ENCODE peak calls at places on chromosomes 16 and 17, in eight cellular contexts. M, V, Y, O, S, U, I and A are unnamed samples.

GRCh38 chr17:74214642-74215331 is 1.4 kb downstream of the TTYH2 start:
- DNase-seq in M (no peak), V (no peak), Y (no peak), O (no peak), S (no peak), U (no peak), I (no peak), A (no peak)

GRCh38 chr17:57211543-57211942 is 44.8 kb upstream of the MSI2 start:
- DNase-seq in M (peak; percentile 17), V (peak; percentile 15), Y (no peak), O (no peak), S (peak; percentile 37), U (no peak), I (no peak), A (no peak)

GRCh38 chr16:22770866-22771265 is 43.1 kb upstream of the HS3ST2 start:
- DNase-seq in M (no peak), V (no peak), Y (no peak), O (no peak), S (no peak), U (no peak), I (no peak), A (no peak)

GRCh38 chr17:3039748-3040147 is 23.7 kb downstream of the OR1D5 start:
- DNase-seq in M (no peak), V (peak; percentile 26), Y (no peak), O (no peak), S (no peak), U (no peak), I (no peak), A (no peak)

GRCh38 chr17:50963139-50963538 is 97.0 kb upstream of the TOB1 start:
- DNase-seq in M (no peak), V (no peak), Y (no peak), O (no peak), S (no peak), U (no peak), I (no peak), A (no peak)

GRCh38 chr16:84629580-84629979 is 11.7 kb upstream of the COTL1 start:
- DNase-seq in M (no peak), V (no peak), Y (no peak), O (no peak), S (no peak), U (no peak), I (no peak), A (no peak)

GRCh38 chr17:50161023-50161910 is 4.5 kb upstream of the SGCA start:
- DNase-seq in M (peak; percentile 92), V (peak; percentile 90), Y (peak; percentile 99), O (peak; percentile 91), S (peak; percentile 98), U (peak; percentile 90), I (peak; percentile 94), A (peak; percentile 97)

GRCh38 chr16:1470543-1471251 is 4.1 kb downstream of the CLCN7 start:
- DNase-seq in M (no peak), V (peak; percentile 43), Y (peak; percentile 43), O (no peak), S (no peak), U (no peak), I (no peak), A (no peak)

GRCh38 chr17:67759355-67760171 is 41.8 kb downstream of the NOL11 start:
- DNase-seq in M (no peak), V (peak; percentile 50), Y (peak; percentile 40), O (no peak), S (no peak), U (no peak), I (no peak), A (no peak)

GRCh38 chr16:56933266-56933619 is 1.3 kb downstream of the HERPUD1 start:
- DNase-seq in M (no peak), V (no peak), Y (no peak), O (no peak), S (no peak), U (no peak), I (no peak), A (no peak)

GRCh38 chr16:56931769-56932587 is at the start of gene HERPUD1:
- DNase-seq in M (peak; percentile 97), V (peak; percentile 97), Y (peak; percentile 98), O (peak; percentile 99), S (peak; percentile 100), U (peak; percentile 99), I (peak; percentile 99), A (peak; percentile 99)

GRCh38 chr16:56935201-56935600 is 3.3 kb downstream of the HERPUD1 start:
- DNase-seq in M (no peak), V (no peak), Y (no peak), O (no peak), S (no peak), U (no peak), I (no peak), A (no peak)

GRCh38 chr16:56932588-56933265 is 785 bp downstream of the HERPUD1 start:
- DNase-seq in M (peak; percentile 81), V (peak; percentile 69), Y (peak; percentile 51), O (peak; percentile 87), S (peak; percentile 95), U (peak; percentile 81), I (peak; percentile 80), A (peak; percentile 78)

DNA sequence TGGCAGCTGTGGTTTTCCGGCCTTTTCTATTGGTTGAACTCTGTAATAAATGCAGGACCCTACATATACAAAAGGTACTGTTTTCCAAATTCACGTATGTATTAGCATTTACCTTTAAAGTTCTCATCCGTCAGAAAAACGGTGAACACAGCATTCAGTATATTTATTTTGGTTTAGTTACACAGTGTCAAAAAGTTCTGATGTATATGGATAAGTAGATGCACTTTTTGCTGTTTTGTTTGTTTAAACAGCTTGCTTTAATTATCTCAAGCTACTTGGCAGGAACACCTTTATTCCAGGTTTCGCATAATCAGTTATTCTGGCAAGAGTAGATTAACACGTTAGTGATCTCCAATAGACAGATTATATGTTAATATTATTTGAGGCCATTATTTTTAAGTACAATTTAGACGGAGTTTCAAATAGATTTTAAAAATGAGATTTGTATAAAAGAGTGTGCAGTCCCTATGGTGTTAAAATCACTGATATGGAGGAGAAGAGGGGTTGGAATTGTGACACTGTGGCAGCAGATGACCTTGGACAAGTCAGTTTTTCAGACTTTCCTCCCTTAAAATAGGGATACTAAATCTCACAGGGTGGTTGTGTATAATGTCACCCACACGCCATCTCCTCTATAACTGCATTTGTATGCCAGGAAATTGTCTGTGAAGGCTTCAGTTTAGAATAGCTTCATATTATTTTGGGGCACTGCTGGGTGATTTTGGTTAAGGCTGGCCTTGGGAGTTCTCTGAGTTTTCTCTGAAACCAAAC is 2.1 kb downstream of the HERPUD1 start:
- DNase-seq in M (no peak), V (no peak), Y (no peak), O (no peak), S (no peak), U (no peak), I (no peak), A (no peak)
- TF ChIP-seq POLR2A in M (no peak), V (no peak), Y (no peak), O (no peak), S (no peak), U (no peak), I (no peak), A (no peak)

GRCh38 chr16:89475144-89475543 is 15.2 kb downstream of the ANKRD11 start:
- DNase-seq in M (no peak), V (no peak), Y (no peak), O (no peak), S (no peak), U (no peak), I (no peak), A (no peak)

GRCh38 chr16:89476811-89477261 is 13.5 kb downstream of the ANKRD11 start:
- DNase-seq in M (no peak), V (no peak), Y (no peak), O (no peak), S (no peak), U (no peak), I (no peak), A (no peak)

GRCh38 chr16:89481556-89481955 is 8.8 kb downstream of the ANKRD11 start:
- DNase-seq in M (no peak), V (no peak), Y (no peak), O (no peak), S (no peak), U (no peak), I (no peak), A (no peak)

GRCh38 chr16:89476379-89476778 is 14.0 kb downstream of the ANKRD11 start:
- DNase-seq in M (no peak), V (no peak), Y (no peak), O (peak; percentile 44), S (no peak), U (peak; percentile 68), I (peak; percentile 51), A (no peak)

DNA sequence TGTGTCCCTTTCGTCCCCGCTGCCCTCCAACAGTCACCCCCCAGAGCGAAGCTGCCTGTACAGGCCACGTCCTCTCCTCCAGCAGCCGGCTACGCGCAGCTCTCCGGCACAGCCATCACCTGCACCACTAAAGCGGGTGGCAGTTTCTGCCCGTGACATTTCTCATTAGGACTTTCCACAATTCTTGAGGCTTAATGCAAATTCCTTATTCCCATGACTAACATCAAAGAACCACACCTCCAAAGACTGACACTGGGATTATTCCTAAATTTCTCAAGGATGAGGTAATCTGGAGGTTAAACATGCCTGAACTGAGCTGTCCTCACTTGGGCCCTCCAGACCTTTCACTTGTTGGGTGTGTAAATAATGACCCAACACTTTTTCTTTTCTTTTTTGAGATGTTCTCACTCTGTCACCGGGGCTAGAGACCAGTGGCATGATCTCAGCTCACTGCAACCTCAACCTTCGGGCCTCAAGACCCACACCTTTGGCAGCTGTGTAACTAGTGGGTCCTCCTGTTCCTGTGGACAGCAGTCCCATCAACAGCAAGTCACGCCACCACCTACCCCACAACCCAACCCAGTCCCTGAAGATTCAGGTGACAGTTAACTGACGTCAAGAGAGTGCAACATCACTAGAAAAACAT is 11.7 kb downstream of the ANKRD11 start:
- DNase-seq in M (peak; percentile 44), V (peak; percentile 52), Y (no peak), O (no peak), S (no peak), U (no peak), I (no peak), A (no peak)
- H3K4me3 ChIP-seq in M (no peak overlapping the region), V (no peak overlapping the region), Y (no peak overlapping the region), O (no peak overlapping the region), S (no peak overlapping the region), U (no peak overlapping the region), I (no peak overlapping the region), A (no peak overlapping the region)

DNA sequence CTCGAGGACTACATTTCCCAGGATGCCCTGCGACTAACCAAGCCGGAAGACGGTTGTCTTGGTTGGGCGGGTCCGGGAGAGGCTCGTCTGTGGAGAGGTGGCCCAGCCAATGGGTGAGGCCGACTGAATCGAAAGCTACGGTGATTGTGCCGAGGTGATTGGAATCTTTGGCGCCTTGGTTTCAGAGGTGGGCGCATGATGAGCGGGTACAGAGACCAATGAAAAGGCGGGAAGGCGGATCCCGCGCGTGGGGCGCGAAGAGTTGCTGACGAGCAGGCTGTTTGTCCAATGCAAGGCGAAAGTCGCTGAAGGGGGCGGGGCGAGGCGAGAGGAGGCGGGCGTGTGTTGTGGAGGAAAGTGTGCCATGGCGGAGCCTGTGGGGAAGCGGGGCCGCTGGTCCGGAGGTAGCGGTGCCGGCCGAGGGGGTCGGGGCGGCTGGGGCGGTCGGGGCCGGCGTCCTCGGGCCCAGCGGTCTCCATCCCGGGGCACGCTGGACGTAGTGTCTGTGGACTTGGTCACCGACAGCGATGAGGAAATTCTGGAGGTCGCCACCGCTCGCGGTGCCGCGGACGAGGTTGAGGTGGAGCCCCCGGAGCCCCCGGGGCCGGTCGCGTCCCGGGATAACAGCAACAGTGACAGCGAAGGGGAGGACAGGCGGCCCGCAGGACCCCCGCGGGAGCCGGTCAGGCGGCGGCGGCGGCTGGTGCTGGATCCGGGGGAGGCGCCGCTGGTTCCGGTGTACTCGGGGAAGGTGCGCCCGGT is at the start of gene NFATC2IP:
- DNase-seq in M (peak; percentile 100), V (peak; percentile 100), Y (peak; percentile 95), O (peak; percentile 99), S (peak; percentile 100), U (peak; percentile 100), I (peak; percentile 99), A (peak; percentile 99)
- TF ChIP-seq POLR2A in M (peak; percentile 81), V (peak; percentile 38), Y (peak; percentile 89), O (peak; percentile 59), S (no peak), U (peak; percentile 73), I (no peak), A (no peak)

GRCh38 chr16:88703486-88704309 is 2.5 kb downstream of the RNF166 start:
- DNase-seq in M (no peak), V (no peak), Y (no peak), O (no peak), S (no peak), U (no peak), I (peak; percentile 43), A (no peak)
- H3K4me3 ChIP-seq in M (no peak overlapping the region), V (no peak overlapping the region), Y (no peak overlapping the region), O (no peak overlapping the region), S (peak overlapping the region; percentile 4), U (no peak overlapping the region), I (peak overlapping the region; percentile 25), A (no peak overlapping the region)